ENCODE peak calls at places on chromosomes 4 and X, in six cellular contexts. E is left ventricle myocardium inferior, V is AG04449, I is AG04450, Z is upper lobe of left lung, R is psoas muscle. Q is an unnamed sample.

GRCh38 chrX:132071260-132071659 is 48.2 kb downstream of the STK26 start:
- DNase-seq in V (no peak), E (no peak), R (no peak), I (no peak), Z (no peak), Q (no peak)

GRCh38 chrX:150310417-150310816 is 52.7 kb upstream of the MAMLD1 start:
- DNase-seq in V (no peak), I (no peak), R (no peak), Z (no peak), E (no peak), Q (no peak)

GRCh38 chr4:46249106-46249505 is 125.3 kb upstream of the GABRG1 start:
- DNase-seq in R (no peak), I (no peak), Z (no peak), V (no peak), E (no peak), Q (no peak)

GRCh38 chr4:16226816-16227461 is 668 bp upstream of the TAPT1 start:
- DNase-seq in Z (peak), V (no peak), I (no peak), E (peak), R (peak), Q (no peak)

GRCh38 chr4:104677122-104677521 is 182.4 kb upstream of the CXXC4 start:
- DNase-seq in E (no peak), V (no peak), I (no peak), R (no peak), Z (no peak), Q (no peak)

GRCh38 chr4:134018845-134019244 is 182.7 kb downstream of the PABPC4L start:
- DNase-seq in E (no peak), V (no peak), R (no peak), Z (no peak), I (no peak), Q (no peak)

GRCh38 chr4:83490876-83491450 is 6.1 kb upstream of the ABRAXAS1 start:
- DNase-seq in R (no peak), E (no peak), Z (no peak), I (no peak), V (no peak), Q (peak)

GRCh38 chrX:48165246-48165645 is 31.3 kb downstream of the SSX5 start:
- DNase-seq in Z (no peak), I (no peak), V (no peak), E (no peak), R (no peak), Q (no peak)

GRCh38 chrX:102835504-102836146 is 101.4 kb upstream of the RAB40AL start:
- DNase-seq in E (no peak), V (no peak), Z (no peak), I (no peak), R (no peak), Q (no peak)
- TF ChIP-seq CTCF in E (peak), V (peak), Z (peak), I (peak), R (peak), Q (peak)

GRCh38 chr4:115234405-115235093 is 121.1 kb upstream of the NDST4 start:
- DNase-seq in E (no peak), Z (no peak), V (no peak), R (no peak), I (no peak), Q (no peak)
- TF ChIP-seq CTCF in E (no peak), Z (peak), V (no peak), R (no peak), I (no peak), Q (peak)

DNA sequence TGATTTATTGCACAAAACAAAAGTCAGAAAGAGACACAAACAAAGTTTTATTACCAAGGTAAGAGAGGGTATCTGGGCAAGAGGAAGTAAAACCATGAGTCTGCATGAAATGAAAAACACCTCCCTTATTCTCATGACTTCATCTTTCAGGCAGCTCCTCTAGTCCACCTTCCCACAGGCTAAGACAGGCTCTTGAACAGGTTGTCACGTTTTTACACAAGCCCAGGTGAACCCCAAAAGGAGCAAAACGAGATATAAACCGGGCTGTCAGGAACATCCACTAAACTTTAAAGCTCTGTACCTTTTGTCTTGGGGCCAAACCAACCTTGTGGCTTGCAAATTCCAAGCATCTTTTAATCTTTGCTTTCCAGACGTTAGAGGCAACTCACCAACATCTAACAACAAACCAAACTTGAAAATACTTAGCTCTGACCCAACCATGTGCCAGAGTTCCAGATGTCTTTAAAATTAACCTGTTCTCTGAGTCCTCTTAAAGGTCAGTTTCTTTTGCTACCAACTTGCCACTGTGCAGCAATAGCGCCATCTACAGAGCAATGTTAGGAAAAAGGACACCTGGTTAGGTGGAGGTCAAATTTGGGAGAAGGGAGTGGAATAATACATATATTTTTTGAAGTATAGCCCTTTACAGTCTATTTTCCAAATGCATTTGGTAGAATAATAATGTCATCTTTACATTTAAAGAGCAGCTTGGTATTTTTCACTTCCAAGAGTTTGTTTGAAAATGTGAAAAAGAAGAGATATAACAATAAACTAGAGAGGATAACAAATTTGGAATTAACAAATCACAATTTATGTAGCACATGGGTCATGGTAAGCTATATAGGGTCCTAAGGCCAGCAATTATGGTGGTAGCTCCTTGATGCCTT is 73.1 kb downstream of the QRFPR start:
- DNase-seq in E (no peak), Z (no peak), V (peak), R (no peak), I (no peak), Q (no peak)
- TF ChIP-seq CTCF in E (peak), Z (peak), V (peak), R (peak), I (peak), Q (peak)

GRCh38 chr4:181939199-181939945 is 303.8 kb upstream of the TENM3 start:
- DNase-seq in E (no peak), R (no peak), Z (no peak), I (no peak), V (no peak), Q (no peak)
- TF ChIP-seq CTCF in E (no peak), R (no peak), Z (no peak), I (no peak), V (no peak), Q (no peak)

DNA sequence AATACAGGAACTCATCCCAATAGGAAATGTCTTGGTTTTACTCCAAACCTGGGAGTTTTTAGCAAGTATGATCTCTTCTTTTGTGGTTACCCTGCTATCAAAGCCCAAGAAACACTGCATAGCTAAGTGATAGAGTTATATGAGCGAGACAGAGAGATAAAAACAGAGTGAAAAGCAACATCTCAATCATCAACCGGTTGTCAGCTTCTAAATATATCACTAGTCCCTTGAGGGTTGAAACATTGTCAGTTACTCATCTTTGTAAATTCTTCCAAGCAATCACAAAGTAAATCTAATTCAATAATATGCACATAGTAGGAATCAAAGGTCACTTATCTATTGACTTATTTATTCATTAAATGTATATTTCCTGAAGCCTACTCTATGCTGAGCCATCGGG is 483.9 kb downstream of the IDS start:
- DNase-seq in I (no peak), E (no peak), R (no peak), Z (no peak), V (no peak), Q (no peak)
- TF ChIP-seq CTCF in I (no peak), E (no peak), R (no peak), Z (no peak), V (no peak), Q (no peak)